ENCODE peak calls at places on chromosomes 4 and X, in ten cellular contexts. D is activated CD8-positive, alpha-beta memory T cell treated with anti-CD3 and anti-CD28 coated beads for 1 hour; Q is heart left ventricle; T is neural progenitor cell; Z is stimulated activated CD4-positive, alpha-beta T cell treated with anti-CD3 and anti-CD28 coated beads, TNF-alpha, amount 100 ng/mL, for 1 hour; H is HS-5; L is cardiac fibroblast; X is AG09309; W is naive B cell; C is hepatic stellate cell. J is an unnamed sample.

GRCh38 chr4:5051210-5051691 is at the start of gene STK32B:
- DNase-seq in D (no peak), Q (peak), T (peak), Z (no peak), H (peak), L (peak), X (peak), W (peak), C (peak), J (no peak)

GRCh38 chrX:45851434-45851991 is 650.8 kb upstream of the DIPK2B start:
- DNase-seq in D (no peak), Q (no peak), T (peak), Z (no peak), H (no peak), L (no peak), X (no peak), W (peak), C (no peak), J (no peak)

GRCh38 chr4:154485127-154485773 is 6.3 kb downstream of the DCHS2 start:
- DNase-seq in D (no peak), Q (no peak), T (no peak), Z (no peak), H (no peak), L (no peak), X (no peak), W (peak), C (no peak), J (no peak)

GRCh38 chr4:6180841-6181631 is 19.3 kb downstream of the JAKMIP1 start:
- DNase-seq in D (no peak), Q (no peak), T (no peak), Z (no peak), H (no peak), L (no peak), X (no peak), W (no peak), C (no peak), J (no peak)

GRCh38 chr4:4599886-4600285 is 58.0 kb upstream of the STX18 start:
- DNase-seq in D (no peak), Q (no peak), T (no peak), Z (no peak), H (no peak), L (no peak), X (no peak), W (no peak), C (no peak), J (no peak)

GRCh38 chr4:168803727-168804126 is 206.3 kb downstream of the CBR4 start:
- DNase-seq in D (no peak), Q (no peak), T (peak), Z (no peak), H (no peak), L (peak), X (peak), W (no peak), C (peak), J (no peak)

GRCh38 chr4:147418206-147418605 is 62.7 kb upstream of the EDNRA start:
- DNase-seq in D (no peak), Q (no peak), T (no peak), Z (no peak), H (no peak), L (no peak), X (no peak), W (no peak), C (no peak), J (no peak)

GRCh38 chr4:117064297-117064696 is 21.1 kb downstream of the TRAM1L1 start:
- DNase-seq in D (no peak), Q (no peak), T (no peak), Z (no peak), H (peak), L (no peak), X (no peak), W (no peak), C (no peak), J (no peak)

GRCh38 chrX:6363193-6363592 is 134.5 kb upstream of the NLGN4X start:
- DNase-seq in D (no peak), Q (no peak), T (no peak), Z (no peak), H (no peak), L (no peak), X (no peak), W (no peak), C (no peak), J (no peak)

GRCh38 chr4:139692300-139693012 is 26.8 kb downstream of the MGST2 start:
- DNase-seq in D (no peak), Q (peak), T (peak), Z (no peak), H (no peak), L (peak), X (no peak), W (no peak), C (no peak), J (no peak)

GRCh38 chr4:37884855-37885487 is 5.9 kb upstream of the TBC1D1 start:
- DNase-seq in D (no peak), Q (no peak), T (no peak), Z (no peak), H (no peak), L (no peak), X (no peak), W (no peak), C (no peak), J (no peak)

GRCh38 chr4:183350317-183351071 is 28.3 kb upstream of the CLDN24 start:
- DNase-seq in D (no peak), Q (no peak), T (no peak), Z (no peak), H (no peak), L (no peak), X (no peak), W (no peak), C (no peak), J (peak)

GRCh38 chrX:53080628-53081580 is 1.3 kb upstream of the TSPYL2 start:
- DNase-seq in D (no peak), Q (peak), T (peak), Z (no peak), H (no peak), L (peak), X (no peak), W (no peak), C (no peak), J (no peak)

GRCh38 chrX:102345916-102346315 is 93.9 kb downstream of the NXF2B start:
- DNase-seq in D (peak), Q (peak), T (peak), Z (no peak), H (no peak), L (peak), X (no peak), W (peak), C (peak), J (no peak)

GRCh38 chrX:9829308-9830267 is 43.4 kb downstream of the SHROOM2 start:
- DNase-seq in D (no peak), Q (no peak), T (no peak), Z (no peak), H (peak), L (peak), X (peak), W (no peak), C (no peak), J (no peak)

GRCh38 chrX:69539437-69539836 is 35.3 kb downstream of the NALF2 start:
- DNase-seq in D (no peak), Q (no peak), T (no peak), Z (no peak), H (no peak), L (no peak), X (no peak), W (peak), C (no peak), J (no peak)

GRCh38 chr4:1195109-1195671 is 22.8 kb upstream of the SPON2 start:
- DNase-seq in D (no peak), Q (no peak), T (no peak), Z (no peak), H (no peak), L (no peak), X (no peak), W (no peak), C (no peak), J (no peak)

GRCh38 chrX:108165349-108166111 is 74.0 kb downstream of the ATG4A start:
- DNase-seq in D (no peak), Q (no peak), T (peak), Z (no peak), H (no peak), L (peak), X (no peak), W (no peak), C (peak), J (no peak)

GRCh38 chr4:4837921-4838601 is 21.4 kb upstream of the MSX1 start:
- DNase-seq in D (no peak), Q (no peak), T (peak), Z (no peak), H (no peak), L (no peak), X (no peak), W (no peak), C (no peak), J (no peak)

GRCh38 chr4:4859799-4860380 is 425 bp downstream of the MSX1 start:
- DNase-seq in D (no peak), Q (no peak), T (peak), Z (no peak), H (no peak), L (no peak), X (no peak), W (no peak), C (no peak), J (no peak)

GRCh38 chr4:76513517-76513916 is 78.5 kb downstream of the SHROOM3 start:
- DNase-seq in D (no peak), Q (no peak), T (no peak), Z (no peak), H (no peak), L (no peak), X (no peak), W (no peak), C (no peak), J (no peak)

GRCh38 chrX:257681-258289 is 23.4 kb upstream of the PLCXD1 start:
- DNase-seq in D (no peak), Q (no peak), T (no peak), Z (no peak), H (no peak), L (no peak), X (no peak), W (no peak), C (no peak), J (no peak)